ENCODE peak calls at places on chromosomes 11 and 22, in six cellular contexts. W is stimulated activated CD4-positive, alpha-beta T cell treated with anti-CD3 and anti-CD28 coated beads, Interleukin-4, amount 100 ng/mL, for 24 hours; G is GM12892; U is kidney glomerular epithelial cell; Q is transverse colon; N is heart right ventricle. S is an unnamed sample.

GRCh38 chr11:45569776-45570175 is 95.6 kb downstream of the CHST1 start:
- DNase-seq in Q (no peak), W (no peak), G (no peak), U (no peak), N (no peak), S (no peak)

GRCh38 chr11:117143390-117143789 is 697 bp upstream of the PAFAH1B2 start:
- DNase-seq in W (peak; percentile 34), U (peak; percentile 51), Q (peak; percentile 58), G (no peak), N (peak; percentile 30), S (no peak)

GRCh38 chr11:67369275-67369674 is 4.1 kb downstream of the CLCF1 start:
- DNase-seq in G (no peak), W (no peak), N (no peak), U (no peak), Q (no peak), S (no peak)

GRCh38 chr11:92765965-92766371 is 203.5 kb upstream of the MTNR1B start:
- DNase-seq in G (no peak), W (no peak), N (peak; percentile 56), Q (no peak), U (peak; percentile 31), S (no peak)

GRCh38 chr11:57638005-57638760 is 11.5 kb downstream of the YPEL4 start:
- DNase-seq in N (peak; percentile 87), U (peak; percentile 77), Q (peak; percentile 44), G (no peak), W (no peak), S (no peak)

GRCh38 chr11:2934057-2934550 is 4.9 kb upstream of the PHLDA2 start:
- DNase-seq in Q (no peak), U (no peak), W (no peak), N (no peak), G (no peak), S (no peak)

GRCh38 chr11:101584651-101585050 is 844 bp upstream of the TRPC6 start:
- DNase-seq in W (no peak), N (no peak), U (no peak), Q (no peak), G (no peak), S (no peak)

GRCh38 chr11:12653729-12654128 is 20.5 kb upstream of the TEAD1 start:
- DNase-seq in Q (no peak), N (no peak), U (no peak), W (no peak), G (no peak), S (no peak)

GRCh38 chr11:63838150-63838681 is 694 bp upstream of the MARK2 start:
- DNase-seq in W (no peak), Q (peak; percentile 35), U (no peak), G (no peak), N (no peak), S (no peak)

GRCh38 chr22:23176645-23177027 is 3.7 kb upstream of the BCR start:
- DNase-seq in W (no peak), U (no peak), N (no peak), Q (no peak), G (no peak), S (no peak)

GRCh38 chr11:71917646-71918045 is 10.7 kb downstream of the XNDC1N start:
- DNase-seq in Q (no peak), N (no peak), U (no peak), G (no peak), W (no peak), S (no peak)

GRCh38 chr11:65849771-65850216 is 8.2 kb downstream of the CFL1 start:
- DNase-seq in N (no peak), Q (no peak), U (no peak), W (no peak), G (no peak), S (no peak)